ENCODE peak calls at places on chromosomes 11 and 22, in seven cellular contexts. One of them, this sample, is unnamed.

GRCh38 chr11:2138075-2138435 is 1.1 kb downstream of the IGF2 start:
- DNase-seq in MCF 10A: no peak
- DNase-seq in PC-3: no peak
- DNase-seq in neural crest cell: no peak
- DNase-seq in astrocyte: no peak
- DNase-seq in A549: no peak
- DNase-seq in nephron progenitor cell: peak; percentile 53
- DNase-seq in this sample: no peak

GRCh38 chr11:72267956-72268617 is 24.1 kb upstream of the PHOX2A start:
- DNase-seq in MCF 10A: no peak
- DNase-seq in PC-3: no peak
- DNase-seq in neural crest cell: no peak
- DNase-seq in astrocyte: no peak
- DNase-seq in A549: no peak
- DNase-seq in nephron progenitor cell: no peak
- DNase-seq in this sample: no peak

GRCh38 chr11:64349404-64349803 is 9.4 kb downstream of the CCDC88B start:
- DNase-seq in MCF 10A: no peak
- DNase-seq in PC-3: no peak
- DNase-seq in neural crest cell: no peak
- DNase-seq in astrocyte: no peak
- DNase-seq in A549: no peak
- DNase-seq in nephron progenitor cell: no peak
- DNase-seq in this sample: no peak

GRCh38 chr11:129743029-129743846 is 72.4 kb upstream of the TMEM45B start:
- DNase-seq in MCF 10A: no peak
- DNase-seq in PC-3: no peak
- DNase-seq in neural crest cell: no peak
- DNase-seq in astrocyte: no peak
- DNase-seq in A549: no peak
- DNase-seq in nephron progenitor cell: no peak
- DNase-seq in this sample: no peak

GRCh38 chr22:40346178-40347064 is at the start of gene ADSL:
- DNase-seq in MCF 10A: peak; percentile 86
- DNase-seq in PC-3: peak; percentile 76
- DNase-seq in neural crest cell: peak; percentile 86
- DNase-seq in astrocyte: peak; percentile 69
- DNase-seq in A549: peak; percentile 82
- DNase-seq in nephron progenitor cell: peak; percentile 91
- DNase-seq in this sample: peak; percentile 78

GRCh38 chr22:20019661-20020532 is 1.0 kb upstream of the TANGO2 start:
- DNase-seq in MCF 10A: no peak
- DNase-seq in PC-3: no peak
- DNase-seq in neural crest cell: no peak
- DNase-seq in astrocyte: no peak
- DNase-seq in A549: no peak
- DNase-seq in nephron progenitor cell: no peak
- DNase-seq in this sample: no peak

GRCh38 chr11:10087186-10087585 is 206.8 kb downstream of the SBF2 start:
- DNase-seq in MCF 10A: no peak
- DNase-seq in PC-3: no peak
- DNase-seq in neural crest cell: no peak
- DNase-seq in astrocyte: no peak
- DNase-seq in A549: no peak
- DNase-seq in nephron progenitor cell: no peak
- DNase-seq in this sample: no peak

GRCh38 chr22:39237276-39238123 is 7.3 kb downstream of the PDGFB start:
- DNase-seq in MCF 10A: no peak
- DNase-seq in PC-3: no peak
- DNase-seq in neural crest cell: no peak
- DNase-seq in astrocyte: no peak
- DNase-seq in A549: no peak
- DNase-seq in nephron progenitor cell: no peak
- DNase-seq in this sample: no peak

GRCh38 chr11:38553033-38553432 is 1955.0 kb upstream of the RAG2 start:
- DNase-seq in MCF 10A: no peak
- DNase-seq in PC-3: no peak
- DNase-seq in neural crest cell: no peak
- DNase-seq in astrocyte: peak; percentile 48
- DNase-seq in A549: no peak
- DNase-seq in nephron progenitor cell: no peak
- DNase-seq in this sample: no peak

GRCh38 chr11:62508336-62509058 is 38.1 kb downstream of the AHNAK start:
- DNase-seq in MCF 10A: peak; percentile 60
- DNase-seq in PC-3: peak; percentile 85
- DNase-seq in neural crest cell: peak; percentile 46
- DNase-seq in astrocyte: peak; percentile 35
- DNase-seq in A549: peak; percentile 88
- DNase-seq in nephron progenitor cell: peak; percentile 58
- DNase-seq in this sample: peak; percentile 32

GRCh38 chr11:27395556-27396258 is 32.7 kb upstream of the CCDC34 start:
- DNase-seq in MCF 10A: peak; percentile 23
- DNase-seq in PC-3: peak; percentile 65
- DNase-seq in neural crest cell: no peak
- DNase-seq in astrocyte: peak; percentile 69
- DNase-seq in A549: peak; percentile 97
- DNase-seq in nephron progenitor cell: no peak
- DNase-seq in this sample: peak; percentile 30

GRCh38 chr11:38593649-38594048 is 1995.6 kb upstream of the RAG2 start:
- DNase-seq in MCF 10A: peak; percentile 68
- DNase-seq in PC-3: peak; percentile 33
- DNase-seq in neural crest cell: no peak
- DNase-seq in astrocyte: peak; percentile 82
- DNase-seq in A549: no peak
- DNase-seq in nephron progenitor cell: no peak
- DNase-seq in this sample: no peak

GRCh38 chr11:78586452-78587046 is 11.9 kb upstream of the NARS2 start:
- DNase-seq in MCF 10A: peak; percentile 41
- DNase-seq in PC-3: peak; percentile 62
- DNase-seq in neural crest cell: no peak
- DNase-seq in astrocyte: no peak
- DNase-seq in A549: peak; percentile 45
- DNase-seq in nephron progenitor cell: no peak
- DNase-seq in this sample: no peak

GRCh38 chr22:35648066-35649025 is at the start of gene APOL6:
- DNase-seq in MCF 10A: peak; percentile 82
- DNase-seq in PC-3: peak; percentile 68
- DNase-seq in neural crest cell: no peak
- DNase-seq in astrocyte: peak; percentile 59
- DNase-seq in A549: peak; percentile 23
- DNase-seq in nephron progenitor cell: no peak
- DNase-seq in this sample: peak; percentile 58

GRCh38 chr11:47995318-47995717 is 15.0 kb downstream of the PTPRJ start:
- DNase-seq in MCF 10A: no peak
- DNase-seq in PC-3: no peak
- DNase-seq in neural crest cell: no peak
- DNase-seq in astrocyte: no peak
- DNase-seq in A549: peak; percentile 51
- DNase-seq in nephron progenitor cell: no peak
- DNase-seq in this sample: no peak

GRCh38 chr22:44347549-44347948 is 34.8 kb upstream of the SHISAL1 start:
- DNase-seq in MCF 10A: no peak
- DNase-seq in PC-3: no peak
- DNase-seq in neural crest cell: no peak
- DNase-seq in astrocyte: no peak
- DNase-seq in A549: no peak
- DNase-seq in nephron progenitor cell: no peak
- DNase-seq in this sample: no peak

GRCh38 chr11:64863381-64864060 is 14.9 kb downstream of the EHD1 start:
- DNase-seq in MCF 10A: no peak
- DNase-seq in PC-3: no peak
- DNase-seq in neural crest cell: no peak
- DNase-seq in astrocyte: no peak
- DNase-seq in A549: no peak
- DNase-seq in nephron progenitor cell: no peak
- DNase-seq in this sample: no peak

GRCh38 chr11:27926981-27927481 is 180.9 kb downstream of the KIF18A start:
- DNase-seq in MCF 10A: peak; percentile 73
- DNase-seq in PC-3: peak; percentile 89
- DNase-seq in neural crest cell: no peak
- DNase-seq in astrocyte: peak; percentile 99
- DNase-seq in A549: peak; percentile 29
- DNase-seq in nephron progenitor cell: no peak
- DNase-seq in this sample: peak; percentile 96

GRCh38 chr11:13784848-13785247 is 116.4 kb downstream of the FAR1 start:
- DNase-seq in MCF 10A: no peak
- DNase-seq in PC-3: no peak
- DNase-seq in neural crest cell: no peak
- DNase-seq in astrocyte: no peak
- DNase-seq in A549: no peak
- DNase-seq in nephron progenitor cell: no peak
- DNase-seq in this sample: no peak

DNA sequence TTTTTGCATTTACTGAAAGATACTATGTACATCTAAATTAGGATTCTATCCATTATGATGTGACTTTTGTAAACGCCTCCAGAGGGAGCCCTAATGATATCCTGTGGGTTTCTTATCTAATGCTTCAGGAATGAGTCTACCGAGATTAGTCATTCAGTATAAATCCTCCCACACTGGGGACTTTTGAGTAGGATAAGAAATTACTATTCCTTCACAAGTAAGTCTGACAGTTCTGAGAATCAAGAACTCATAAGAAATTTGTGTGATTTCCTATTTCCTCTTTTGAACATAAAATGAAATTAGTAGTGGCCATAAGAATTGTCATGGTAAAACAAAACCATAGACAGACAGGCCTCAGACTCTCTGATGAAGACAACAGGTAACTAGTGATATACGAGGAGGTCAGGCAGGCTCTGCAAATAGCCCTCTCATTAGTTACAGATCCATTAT is 10.0 kb upstream of the OR5M1 start:
- DNase-seq in MCF 10A: peak; percentile 77
- DNase-seq in PC-3: peak; percentile 86
- DNase-seq in neural crest cell: no peak
- DNase-seq in astrocyte: peak; percentile 13
- DNase-seq in A549: peak; percentile 77
- DNase-seq in nephron progenitor cell: no peak
- DNase-seq in this sample: peak; percentile 70
- TF ChIP-seq CTCF in MCF 10A: peak; percentile 41
- TF ChIP-seq CTCF in PC-3: peak; percentile 81
- TF ChIP-seq CTCF in neural crest cell: peak; percentile 71
- TF ChIP-seq CTCF in astrocyte: peak; percentile 29
- TF ChIP-seq CTCF in A549: peak; percentile 70
- TF ChIP-seq CTCF in nephron progenitor cell: peak; percentile 47
- TF ChIP-seq CTCF in this sample: peak; percentile 75

DNA sequence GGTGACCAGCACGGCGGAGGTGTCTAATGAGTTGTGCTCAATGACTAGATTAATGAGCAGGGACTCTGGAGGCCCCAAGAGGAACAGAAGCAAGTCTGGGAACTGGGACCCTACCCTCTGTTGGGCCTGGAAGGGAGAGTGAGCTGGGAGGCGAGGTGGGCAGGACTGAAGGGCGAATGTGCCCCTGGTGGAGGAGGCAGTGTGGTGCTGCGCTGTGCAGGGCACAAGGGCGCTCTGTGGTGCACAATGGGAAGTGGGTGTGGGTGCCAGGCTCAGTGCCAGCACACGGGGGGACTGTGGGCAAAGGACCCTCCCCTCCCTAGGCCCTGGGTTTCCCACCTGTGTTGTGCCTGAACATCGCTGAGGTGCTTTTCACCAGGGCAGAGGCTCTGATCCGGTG is 57.5 kb upstream of the TTLL12 start:
- DNase-seq in MCF 10A: no peak
- DNase-seq in PC-3: no peak
- DNase-seq in neural crest cell: no peak
- DNase-seq in astrocyte: no peak
- DNase-seq in A549: no peak
- DNase-seq in nephron progenitor cell: no peak
- DNase-seq in this sample: no peak
- TF ChIP-seq CTCF in MCF 10A: no peak
- TF ChIP-seq CTCF in PC-3: no peak
- TF ChIP-seq CTCF in neural crest cell: no peak
- TF ChIP-seq CTCF in astrocyte: no peak
- TF ChIP-seq CTCF in A549: no peak
- TF ChIP-seq CTCF in nephron progenitor cell: no peak
- TF ChIP-seq CTCF in this sample: peak; percentile 31

GRCh38 chr11:31799036-31799793 is 11.9 kb downstream of the PAX6 start:
- DNase-seq in MCF 10A: no peak
- DNase-seq in PC-3: no peak
- DNase-seq in neural crest cell: peak; percentile 3
- DNase-seq in astrocyte: no peak
- DNase-seq in A549: no peak
- DNase-seq in nephron progenitor cell: peak; percentile 38
- DNase-seq in this sample: no peak

GRCh38 chr11:31796523-31797226 is 14.4 kb downstream of the PAX6 start:
- DNase-seq in MCF 10A: no peak
- DNase-seq in PC-3: no peak
- DNase-seq in neural crest cell: no peak
- DNase-seq in astrocyte: no peak
- DNase-seq in A549: no peak
- DNase-seq in nephron progenitor cell: no peak
- DNase-seq in this sample: no peak

GRCh38 chr11:31797227-31798056 is 13.7 kb downstream of the PAX6 start:
- DNase-seq in MCF 10A: no peak
- DNase-seq in PC-3: no peak
- DNase-seq in neural crest cell: no peak
- DNase-seq in astrocyte: no peak
- DNase-seq in A549: no peak
- DNase-seq in nephron progenitor cell: no peak
- DNase-seq in this sample: no peak

GRCh38 chr11:31799794-31800397 is 11.2 kb downstream of the PAX6 start:
- DNase-seq in MCF 10A: no peak
- DNase-seq in PC-3: no peak
- DNase-seq in neural crest cell: no peak
- DNase-seq in astrocyte: no peak
- DNase-seq in A549: no peak
- DNase-seq in nephron progenitor cell: no peak
- DNase-seq in this sample: no peak

GRCh38 chr11:31798057-31799035 is 12.8 kb downstream of the PAX6 start:
- DNase-seq in MCF 10A: no peak
- DNase-seq in PC-3: no peak
- DNase-seq in neural crest cell: no peak
- DNase-seq in astrocyte: no peak
- DNase-seq in A549: no peak
- DNase-seq in nephron progenitor cell: peak; percentile 64
- DNase-seq in this sample: no peak
- TF ChIP-seq CTCF in MCF 10A: no peak
- TF ChIP-seq CTCF in PC-3: no peak
- TF ChIP-seq CTCF in neural crest cell: peak; percentile 47
- TF ChIP-seq CTCF in astrocyte: no peak
- TF ChIP-seq CTCF in A549: no peak
- TF ChIP-seq CTCF in nephron progenitor cell: no peak
- TF ChIP-seq CTCF in this sample: peak; percentile 56

DNA sequence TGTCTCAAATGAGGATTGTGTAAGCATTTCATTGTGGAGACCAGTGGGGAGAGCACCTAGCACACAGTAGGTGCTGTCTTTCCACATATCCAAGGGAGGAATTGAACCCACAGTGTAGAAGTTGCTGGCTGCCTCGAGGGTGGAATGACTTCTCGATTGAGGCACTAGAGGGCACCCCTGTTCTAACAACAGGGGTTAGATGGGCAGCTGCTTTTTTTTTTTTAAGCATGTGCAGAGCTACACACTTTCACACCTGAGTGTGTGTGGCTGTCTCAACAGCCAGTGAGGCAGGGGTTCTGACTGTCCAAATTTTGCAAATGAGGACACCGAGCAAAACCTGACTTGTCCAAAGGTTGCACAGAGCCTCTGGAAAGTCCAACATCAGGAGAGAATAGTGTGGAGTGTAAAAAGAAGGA is 118.2 kb upstream of the CRYBB3 start:
- DNase-seq in MCF 10A: peak; percentile 51
- DNase-seq in PC-3: peak; percentile 33
- DNase-seq in neural crest cell: peak; percentile 9
- DNase-seq in astrocyte: no peak
- DNase-seq in A549: peak; percentile 29
- DNase-seq in nephron progenitor cell: peak; percentile 30
- DNase-seq in this sample: no peak
- TF ChIP-seq CTCF in MCF 10A: peak; percentile 43
- TF ChIP-seq CTCF in PC-3: peak; percentile 69
- TF ChIP-seq CTCF in neural crest cell: peak; percentile 67
- TF ChIP-seq CTCF in astrocyte: peak; percentile 43
- TF ChIP-seq CTCF in A549: peak; percentile 45
- TF ChIP-seq CTCF in nephron progenitor cell: peak; percentile 48
- TF ChIP-seq CTCF in this sample: peak; percentile 63